ENCODE peak calls at places on chromosomes 2 and 18, in nine cellular contexts. One of them, this sample, is unnamed.

GRCh38 chr2:9771481-9772017 is 71.7 kb upstream of the TAF1B start:
- DNase-seq in GM12864: no peak
- DNase-seq in stomach: no peak
- DNase-seq in Daoy: peak
- DNase-seq in IMR-90: peak
- DNase-seq in adipocyte: peak
- DNase-seq in nephron progenitor cell: peak
- DNase-seq in GM20000: no peak
- DNase-seq in ELF-1: no peak
- DNase-seq in this sample: peak

GRCh38 chr2:37585982-37586621 is 85.3 kb downstream of the CDC42EP3 start:
- DNase-seq in GM12864: peak
- DNase-seq in stomach: peak
- DNase-seq in Daoy: peak
- DNase-seq in IMR-90: peak
- DNase-seq in adipocyte: peak
- DNase-seq in nephron progenitor cell: no peak
- DNase-seq in GM20000: peak
- DNase-seq in ELF-1: no peak
- DNase-seq in this sample: peak

GRCh38 chr2:68734176-68734575 is 435 bp upstream of the ARHGAP25 start:
- DNase-seq in GM12864: no peak
- DNase-seq in stomach: no peak
- DNase-seq in Daoy: no peak
- DNase-seq in IMR-90: no peak
- DNase-seq in adipocyte: no peak
- DNase-seq in nephron progenitor cell: no peak
- DNase-seq in GM20000: no peak
- DNase-seq in ELF-1: no peak
- DNase-seq in this sample: no peak

GRCh38 chr2:37636209-37637077 is 35.0 kb downstream of the CDC42EP3 start:
- DNase-seq in GM12864: no peak
- DNase-seq in stomach: no peak
- DNase-seq in Daoy: no peak
- DNase-seq in IMR-90: no peak
- DNase-seq in adipocyte: no peak
- DNase-seq in nephron progenitor cell: no peak
- DNase-seq in GM20000: no peak
- DNase-seq in ELF-1: no peak
- DNase-seq in this sample: no peak

GRCh38 chr2:108560241-108560811 is 26.1 kb downstream of the LIMS1 start:
- DNase-seq in GM12864: no peak
- DNase-seq in stomach: no peak
- DNase-seq in Daoy: no peak
- DNase-seq in IMR-90: no peak
- DNase-seq in adipocyte: no peak
- DNase-seq in nephron progenitor cell: no peak
- DNase-seq in GM20000: no peak
- DNase-seq in ELF-1: peak
- DNase-seq in this sample: no peak

GRCh38 chr2:24883946-24884345 is 36.1 kb downstream of the ADCY3 start:
- DNase-seq in GM12864: no peak
- DNase-seq in stomach: no peak
- DNase-seq in Daoy: no peak
- DNase-seq in IMR-90: peak
- DNase-seq in adipocyte: peak
- DNase-seq in nephron progenitor cell: no peak
- DNase-seq in GM20000: no peak
- DNase-seq in ELF-1: no peak
- DNase-seq in this sample: peak

GRCh38 chr2:100767224-100767653 is 52.7 kb upstream of the NPAS2 start:
- DNase-seq in GM12864: no peak
- DNase-seq in stomach: no peak
- DNase-seq in Daoy: peak
- DNase-seq in IMR-90: peak
- DNase-seq in adipocyte: peak
- DNase-seq in nephron progenitor cell: no peak
- DNase-seq in GM20000: no peak
- DNase-seq in ELF-1: no peak
- DNase-seq in this sample: peak

GRCh38 chr2:86274265-86274917 is 63.0 kb downstream of the REEP1 start:
- DNase-seq in GM12864: no peak
- DNase-seq in stomach: no peak
- DNase-seq in Daoy: peak
- DNase-seq in IMR-90: peak
- DNase-seq in adipocyte: no peak
- DNase-seq in nephron progenitor cell: no peak
- DNase-seq in GM20000: peak
- DNase-seq in ELF-1: no peak
- DNase-seq in this sample: peak

GRCh38 chr2:31729442-31730092 is 148.8 kb upstream of the SRD5A2 start:
- DNase-seq in GM12864: peak
- DNase-seq in stomach: no peak
- DNase-seq in Daoy: no peak
- DNase-seq in IMR-90: peak
- DNase-seq in adipocyte: peak
- DNase-seq in nephron progenitor cell: no peak
- DNase-seq in GM20000: peak
- DNase-seq in ELF-1: peak
- DNase-seq in this sample: peak

GRCh38 chr18:40553029-40553428 is 1402.0 kb upstream of the PIK3C3 start:
- DNase-seq in GM12864: no peak
- DNase-seq in stomach: no peak
- DNase-seq in Daoy: no peak
- DNase-seq in IMR-90: peak
- DNase-seq in adipocyte: no peak
- DNase-seq in nephron progenitor cell: no peak
- DNase-seq in GM20000: no peak
- DNase-seq in ELF-1: no peak
- DNase-seq in this sample: peak

GRCh38 chr2:173964565-173965371 is 405 bp downstream of the SP3 start:
- DNase-seq in GM12864: no peak
- DNase-seq in stomach: peak
- DNase-seq in Daoy: peak
- DNase-seq in IMR-90: peak
- DNase-seq in adipocyte: peak
- DNase-seq in nephron progenitor cell: peak
- DNase-seq in GM20000: peak
- DNase-seq in ELF-1: peak
- DNase-seq in this sample: peak

GRCh38 chr2:152425765-152426710 is 91.1 kb downstream of the FMNL2 start:
- DNase-seq in GM12864: no peak
- DNase-seq in stomach: no peak
- DNase-seq in Daoy: no peak
- DNase-seq in IMR-90: no peak
- DNase-seq in adipocyte: no peak
- DNase-seq in nephron progenitor cell: no peak
- DNase-seq in GM20000: no peak
- DNase-seq in ELF-1: no peak
- DNase-seq in this sample: peak

GRCh38 chr2:91477731-91478672 is 2786.5 kb downstream of the RPIA start:
- DNase-seq in GM12864: no peak
- DNase-seq in stomach: peak
- DNase-seq in Daoy: peak
- DNase-seq in IMR-90: no peak
- DNase-seq in adipocyte: peak
- DNase-seq in nephron progenitor cell: no peak
- DNase-seq in GM20000: no peak
- DNase-seq in ELF-1: peak
- DNase-seq in this sample: peak